ENCODE peak calls at places on chromosomes 3 and 15, in six cellular contexts. E, Q, U, H, P and O are unnamed samples.

GRCh38 chr3:113264249-113264648 is 52.9 kb downstream of the BOC start:
- DNase-seq in E (no peak), H (no peak), U (no peak), Q (no peak), P (peak), O (no peak)

GRCh38 chr3:133568294-133569014 is 5.0 kb upstream of the CDV3 start:
- DNase-seq in E (no peak), P (no peak), H (no peak), Q (no peak), U (no peak), O (no peak)

GRCh38 chr15:88274534-88275460 is 18.3 kb upstream of the NTRK3 start:
- DNase-seq in P (no peak), Q (peak), H (peak), U (peak), E (peak), O (peak)

GRCh38 chr3:53938645-53939044 is 47.0 kb upstream of the SELENOK start:
- DNase-seq in U (peak), E (peak), H (no peak), Q (peak), P (peak), O (peak)

GRCh38 chr15:69591905-69592508 is 139.4 kb downstream of the RPLP1 start:
- DNase-seq in H (no peak), U (no peak), P (peak), Q (no peak), E (no peak), O (no peak)

GRCh38 chr15:62469478-62469873 is 304.4 kb upstream of the C2CD4B start:
- DNase-seq in U (no peak), H (no peak), E (no peak), P (no peak), Q (no peak), O (no peak)

GRCh38 chr15:35624881-35625280 is 78.9 kb upstream of the DPH6 start:
- DNase-seq in Q (no peak), P (no peak), H (no peak), U (no peak), E (no peak), O (no peak)

GRCh38 chr3:185935465-185936263 is 2.1 kb downstream of the TRA2B start:
- DNase-seq in H (no peak), Q (no peak), E (no peak), P (no peak), U (no peak), O (no peak)

GRCh38 chr15:58182460-58183163 is 44.4 kb downstream of the AQP9 start:
- DNase-seq in Q (peak), P (peak), U (peak), E (no peak), H (no peak), O (peak)

GRCh38 chr15:77869021-77869895 is 208.3 kb downstream of the TBC1D2B start:
- DNase-seq in P (no peak), H (no peak), Q (no peak), E (no peak), U (no peak), O (no peak)

GRCh38 chr15:77002954-77003912 is 8.3 kb downstream of the PSTPIP1 start:
- DNase-seq in E (peak), P (no peak), Q (peak), H (no peak), U (no peak), O (no peak)

GRCh38 chr15:34435658-34436057 is 1.9 kb downstream of the GOLGA8A start:
- DNase-seq in P (no peak), Q (no peak), H (no peak), E (no peak), U (no peak), O (no peak)

GRCh38 chr15:34318277-34319079 is 19.1 kb downstream of the SLC12A6 start:
- DNase-seq in U (no peak), Q (peak), H (no peak), P (no peak), E (no peak), O (no peak)

GRCh38 chr3:71816141-71816540 is 31.2 kb upstream of the PROK2 start:
- DNase-seq in U (no peak), P (no peak), Q (no peak), E (no peak), H (no peak), O (no peak)

GRCh38 chr3:150170843-150171513 is 200.3 kb upstream of the PFN2 start:
- DNase-seq in H (no peak), E (no peak), U (no peak), P (peak), Q (no peak), O (no peak)

GRCh38 chr3:134641671-134642300 is 9.0 kb downstream of the KY start:
- DNase-seq in U (peak), P (no peak), E (no peak), H (no peak), Q (no peak), O (no peak)

GRCh38 chr3:80232760-80233159 is 465.0 kb upstream of the ROBO1 start:
- DNase-seq in Q (no peak), E (no peak), U (no peak), H (no peak), P (no peak), O (no peak)

GRCh38 chr15:90099868-90100854 is 2.1 kb downstream of the IDH2 start:
- DNase-seq in U (no peak), P (no peak), Q (no peak), H (no peak), E (no peak), O (no peak)